ENCODE peak calls at places on chromosome 2, in seven cellular contexts. One of them, this sample, is unnamed.

GRCh38 chr2:230660294-230661060 is 52.2 kb upstream of the CAB39 start:
- DNase-seq in HL-60: peak
- DNase-seq in cardiac muscle cell: no peak
- DNase-seq in heart left ventricle: peak
- DNase-seq in GM23248: no peak
- DNase-seq in right cardiac atrium: peak
- DNase-seq in esophagus squamous epithelium: peak
- DNase-seq in this sample: peak

GRCh38 chr2:69464575-69464974 is 27.3 kb upstream of the NFU1 start:
- DNase-seq in cardiac muscle cell: no peak
- DNase-seq in heart left ventricle: no peak
- DNase-seq in right cardiac atrium: peak
- DNase-seq in HL-60: no peak
- DNase-seq in GM23248: peak
- DNase-seq in esophagus squamous epithelium: peak
- DNase-seq in this sample: no peak

GRCh38 chr2:29951561-29951960 is 30.2 kb upstream of the ALK start:
- DNase-seq in esophagus squamous epithelium: no peak
- DNase-seq in cardiac muscle cell: peak
- DNase-seq in right cardiac atrium: no peak
- DNase-seq in HL-60: no peak
- DNase-seq in heart left ventricle: no peak
- DNase-seq in GM23248: no peak
- DNase-seq in this sample: no peak

GRCh38 chr2:35495182-35495581 is 860.4 kb upstream of the CRIM1 start:
- DNase-seq in GM23248: no peak
- DNase-seq in esophagus squamous epithelium: no peak
- DNase-seq in right cardiac atrium: no peak
- DNase-seq in HL-60: no peak
- DNase-seq in cardiac muscle cell: no peak
- DNase-seq in heart left ventricle: no peak
- DNase-seq in this sample: no peak

GRCh38 chr2:29726976-29727375 is 194.4 kb downstream of the ALK start:
- DNase-seq in right cardiac atrium: no peak
- DNase-seq in esophagus squamous epithelium: no peak
- DNase-seq in cardiac muscle cell: no peak
- DNase-seq in GM23248: no peak
- DNase-seq in heart left ventricle: no peak
- DNase-seq in HL-60: no peak
- DNase-seq in this sample: no peak

GRCh38 chr2:227655454-227655853 is 11.2 kb upstream of the SCYGR5 start:
- DNase-seq in heart left ventricle: no peak
- DNase-seq in right cardiac atrium: no peak
- DNase-seq in cardiac muscle cell: no peak
- DNase-seq in esophagus squamous epithelium: no peak
- DNase-seq in GM23248: peak
- DNase-seq in HL-60: peak
- DNase-seq in this sample: no peak

GRCh38 chr2:132521321-132521720 is 104.7 kb downstream of the GPR39 start:
- DNase-seq in right cardiac atrium: no peak
- DNase-seq in GM23248: no peak
- DNase-seq in heart left ventricle: no peak
- DNase-seq in cardiac muscle cell: no peak
- DNase-seq in HL-60: no peak
- DNase-seq in esophagus squamous epithelium: no peak
- DNase-seq in this sample: no peak

GRCh38 chr2:11724151-11724550 is 22.3 kb upstream of the LPIN1 start:
- DNase-seq in esophagus squamous epithelium: no peak
- DNase-seq in HL-60: no peak
- DNase-seq in heart left ventricle: no peak
- DNase-seq in right cardiac atrium: no peak
- DNase-seq in cardiac muscle cell: no peak
- DNase-seq in GM23248: no peak
- DNase-seq in this sample: no peak

DNA sequence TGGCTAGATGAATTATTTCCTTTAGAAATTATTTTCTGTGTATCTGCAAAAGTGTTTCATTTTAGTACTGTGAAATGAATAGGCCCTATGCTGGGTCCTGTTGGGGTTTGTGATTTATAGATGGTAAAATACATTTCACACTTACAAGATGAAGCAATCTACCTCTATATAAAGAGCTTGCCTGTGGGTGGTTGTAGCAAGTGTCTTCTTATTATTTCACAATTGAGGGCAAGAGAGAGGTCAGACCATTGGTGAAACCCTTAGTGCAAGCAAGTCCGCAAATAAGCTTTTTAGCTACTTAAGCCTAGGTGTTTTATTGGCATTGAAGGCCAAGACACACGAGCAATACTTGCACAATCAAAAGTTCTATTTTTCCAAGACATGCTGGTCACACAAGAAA is 153.1 kb downstream of the FMNL2 start:
- DNase-seq in HL-60: no peak
- DNase-seq in esophagus squamous epithelium: no peak
- DNase-seq in heart left ventricle: no peak
- DNase-seq in GM23248: no peak
- DNase-seq in cardiac muscle cell: no peak
- DNase-seq in right cardiac atrium: no peak
- DNase-seq in this sample: no peak
- H3K27ac ChIP-seq in HL-60: no peak
- H3K27ac ChIP-seq in esophagus squamous epithelium: no peak
- H3K27ac ChIP-seq in heart left ventricle: no peak
- H3K27ac ChIP-seq in GM23248: no peak
- H3K27ac ChIP-seq in cardiac muscle cell: no peak
- H3K27ac ChIP-seq in right cardiac atrium: no peak
- H3K27ac ChIP-seq in this sample: no peak

GRCh38 chr2:32422133-32422532 is 65.3 kb downstream of the BIRC6 start:
- DNase-seq in HL-60: no peak
- DNase-seq in right cardiac atrium: no peak
- DNase-seq in heart left ventricle: no peak
- DNase-seq in cardiac muscle cell: no peak
- DNase-seq in GM23248: peak
- DNase-seq in esophagus squamous epithelium: no peak
- DNase-seq in this sample: no peak
- H3K27ac ChIP-seq in HL-60: no peak
- H3K27ac ChIP-seq in right cardiac atrium: no peak
- H3K27ac ChIP-seq in heart left ventricle: no peak
- H3K27ac ChIP-seq in cardiac muscle cell: no peak
- H3K27ac ChIP-seq in GM23248: peak
- H3K27ac ChIP-seq in esophagus squamous epithelium: no peak
- H3K27ac ChIP-seq in this sample: no peak

GRCh38 chr2:102112271-102112670 is 30.3 kb upstream of the IL1R1 start:
- DNase-seq in right cardiac atrium: no peak
- DNase-seq in cardiac muscle cell: no peak
- DNase-seq in heart left ventricle: no peak
- DNase-seq in GM23248: no peak
- DNase-seq in HL-60: no peak
- DNase-seq in esophagus squamous epithelium: no peak
- DNase-seq in this sample: no peak

GRCh38 chr2:102109016-102109415 is 33.5 kb upstream of the IL1R1 start:
- DNase-seq in esophagus squamous epithelium: no peak
- DNase-seq in HL-60: no peak
- DNase-seq in right cardiac atrium: no peak
- DNase-seq in heart left ventricle: no peak
- DNase-seq in GM23248: peak
- DNase-seq in cardiac muscle cell: no peak
- DNase-seq in this sample: no peak

GRCh38 chr2:102110596-102111334 is 31.8 kb upstream of the IL1R1 start:
- DNase-seq in heart left ventricle: no peak
- DNase-seq in esophagus squamous epithelium: no peak
- DNase-seq in cardiac muscle cell: no peak
- DNase-seq in HL-60: no peak
- DNase-seq in GM23248: peak
- DNase-seq in right cardiac atrium: peak
- DNase-seq in this sample: no peak

GRCh38 chr2:102111823-102112222 is 30.7 kb upstream of the IL1R1 start:
- DNase-seq in right cardiac atrium: no peak
- DNase-seq in GM23248: no peak
- DNase-seq in cardiac muscle cell: peak
- DNase-seq in heart left ventricle: no peak
- DNase-seq in esophagus squamous epithelium: no peak
- DNase-seq in HL-60: no peak
- DNase-seq in this sample: no peak

DNA sequence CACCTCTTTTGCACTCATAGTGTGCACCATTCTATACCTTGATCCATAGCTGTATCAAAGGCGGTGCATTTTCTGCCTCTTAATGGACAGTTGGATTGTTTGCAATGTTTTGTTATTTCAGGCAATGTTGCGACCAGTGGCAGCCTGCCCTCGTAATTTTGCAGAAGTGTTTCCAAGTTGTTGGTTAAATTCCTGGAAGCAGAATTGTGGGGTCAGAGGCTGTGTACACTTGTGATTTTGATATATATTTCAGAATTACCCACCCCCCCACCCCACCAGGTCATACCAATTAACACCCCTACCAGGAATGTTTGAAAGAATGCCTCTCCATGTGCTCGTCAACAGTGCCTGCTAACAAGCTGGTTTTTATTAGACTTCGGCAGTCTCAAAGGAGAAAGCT is 32.4 kb upstream of the IL1R1 start:
- DNase-seq in esophagus squamous epithelium: no peak
- DNase-seq in heart left ventricle: no peak
- DNase-seq in GM23248: no peak
- DNase-seq in cardiac muscle cell: no peak
- DNase-seq in HL-60: no peak
- DNase-seq in right cardiac atrium: peak
- DNase-seq in this sample: no peak
- H3K27ac ChIP-seq in esophagus squamous epithelium: no peak
- H3K27ac ChIP-seq in heart left ventricle: no peak
- H3K27ac ChIP-seq in GM23248: peak
- H3K27ac ChIP-seq in cardiac muscle cell: no peak
- H3K27ac ChIP-seq in HL-60: no peak
- H3K27ac ChIP-seq in right cardiac atrium: no peak
- H3K27ac ChIP-seq in this sample: no peak

DNA sequence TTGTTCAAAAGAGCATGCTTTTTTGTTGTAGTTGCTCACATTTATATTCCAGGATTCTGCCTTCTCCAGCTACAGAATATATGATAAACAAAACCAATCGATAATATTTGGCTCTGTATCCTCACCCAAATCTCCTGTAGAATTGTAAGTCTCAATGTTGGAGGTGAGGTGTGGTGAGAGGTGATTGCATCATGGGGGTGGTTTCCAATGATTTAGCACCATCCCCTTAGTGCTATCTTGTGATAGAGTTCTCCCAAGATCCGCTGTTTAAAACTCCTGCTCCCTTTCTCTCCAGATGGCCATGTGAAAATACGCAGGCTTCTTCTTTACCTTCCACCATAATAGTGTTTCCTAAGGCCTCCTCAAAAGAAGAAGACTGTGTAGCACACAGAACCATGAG is 98.7 kb upstream of the SCN7A start:
- DNase-seq in HL-60: no peak
- DNase-seq in esophagus squamous epithelium: no peak
- DNase-seq in GM23248: peak
- DNase-seq in cardiac muscle cell: no peak
- DNase-seq in right cardiac atrium: no peak
- DNase-seq in heart left ventricle: no peak
- DNase-seq in this sample: no peak
- H3K27ac ChIP-seq in HL-60: no peak
- H3K27ac ChIP-seq in esophagus squamous epithelium: no peak
- H3K27ac ChIP-seq in GM23248: peak
- H3K27ac ChIP-seq in cardiac muscle cell: no peak
- H3K27ac ChIP-seq in right cardiac atrium: no peak
- H3K27ac ChIP-seq in heart left ventricle: no peak
- H3K27ac ChIP-seq in this sample: no peak

DNA sequence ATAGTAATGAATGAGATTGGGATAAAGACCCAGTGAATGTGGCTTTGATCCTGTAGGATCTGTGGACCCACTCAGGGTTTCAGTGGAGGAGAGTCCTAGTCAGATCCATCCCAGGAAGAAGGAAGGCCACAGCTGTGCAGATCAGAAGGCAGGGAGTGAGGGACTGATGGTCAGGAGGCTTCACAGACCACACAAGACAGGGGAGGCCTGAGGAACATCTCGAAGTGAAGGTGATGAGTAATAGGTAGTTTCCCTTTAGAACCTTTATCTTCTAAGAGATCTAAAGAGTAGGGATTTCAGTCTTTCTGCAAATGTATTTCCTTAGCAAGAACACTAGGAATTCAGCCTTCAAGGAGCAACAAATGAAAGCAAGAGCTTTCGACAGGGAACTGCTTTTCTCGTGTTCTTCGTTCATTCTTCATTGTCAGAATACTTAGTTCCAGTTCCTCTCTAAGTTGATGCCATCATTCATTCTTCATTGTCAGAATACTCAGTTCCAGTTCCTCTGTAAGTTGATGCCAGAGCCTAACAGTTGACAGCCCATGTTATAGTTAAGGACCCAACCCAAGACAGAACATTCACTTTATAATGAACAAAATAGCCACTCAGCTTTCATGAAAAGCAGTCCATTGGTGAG is 150.2 kb upstream of the EPAS1 start:
- DNase-seq in heart left ventricle: no peak
- DNase-seq in esophagus squamous epithelium: no peak
- DNase-seq in HL-60: no peak
- DNase-seq in GM23248: no peak
- DNase-seq in right cardiac atrium: no peak
- DNase-seq in cardiac muscle cell: no peak
- DNase-seq in this sample: no peak
- H3K27ac ChIP-seq in heart left ventricle: peak
- H3K27ac ChIP-seq in esophagus squamous epithelium: no peak
- H3K27ac ChIP-seq in HL-60: no peak
- H3K27ac ChIP-seq in GM23248: no peak
- H3K27ac ChIP-seq in right cardiac atrium: no peak
- H3K27ac ChIP-seq in cardiac muscle cell: no peak
- H3K27ac ChIP-seq in this sample: no peak